ENCODE peak calls at places on chromosomes 5 and 9, in six cellular contexts. One of them, this sample, is unnamed.

GRCh38 chr9:4833781-4834560 is 41.2 kb downstream of the RCL1 start:
- DNase-seq in cardiac fibroblast: peak
- DNase-seq in AG04449: no peak
- DNase-seq in GM04503: no peak
- DNase-seq in heart left ventricle: no peak
- DNase-seq in stimulated activated CD4-positive, alpha-beta T cell treated with anti-CD3 and anti-CD28 coated beads, Interleukin-15, amount 100 ng/mL, for 24 hours: no peak
- DNase-seq in this sample: no peak

GRCh38 chr5:64165500-64166200 is at the start of gene RNF180:
- DNase-seq in heart left ventricle: peak
- DNase-seq in AG04449: no peak
- DNase-seq in stimulated activated CD4-positive, alpha-beta T cell treated with anti-CD3 and anti-CD28 coated beads, Interleukin-15, amount 100 ng/mL, for 24 hours: peak
- DNase-seq in cardiac fibroblast: peak
- DNase-seq in GM04503: no peak
- DNase-seq in this sample: no peak

GRCh38 chr9:33377089-33377715 is 25.2 kb downstream of the AQP7 start:
- DNase-seq in stimulated activated CD4-positive, alpha-beta T cell treated with anti-CD3 and anti-CD28 coated beads, Interleukin-15, amount 100 ng/mL, for 24 hours: no peak
- DNase-seq in heart left ventricle: no peak
- DNase-seq in AG04449: no peak
- DNase-seq in cardiac fibroblast: no peak
- DNase-seq in GM04503: no peak
- DNase-seq in this sample: no peak

GRCh38 chr9:35272989-35273388 is 111.2 kb downstream of the UNC13B start:
- DNase-seq in heart left ventricle: no peak
- DNase-seq in AG04449: no peak
- DNase-seq in cardiac fibroblast: peak
- DNase-seq in stimulated activated CD4-positive, alpha-beta T cell treated with anti-CD3 and anti-CD28 coated beads, Interleukin-15, amount 100 ng/mL, for 24 hours: no peak
- DNase-seq in GM04503: no peak
- DNase-seq in this sample: no peak

GRCh38 chr5:157371655-157372471 is 88.2 kb upstream of the NIPAL4 start:
- DNase-seq in stimulated activated CD4-positive, alpha-beta T cell treated with anti-CD3 and anti-CD28 coated beads, Interleukin-15, amount 100 ng/mL, for 24 hours: no peak
- DNase-seq in heart left ventricle: no peak
- DNase-seq in AG04449: no peak
- DNase-seq in cardiac fibroblast: peak
- DNase-seq in GM04503: peak
- DNase-seq in this sample: no peak

GRCh38 chr9:74672237-74672636 is 175.1 kb downstream of the RORB start:
- DNase-seq in heart left ventricle: no peak
- DNase-seq in cardiac fibroblast: no peak
- DNase-seq in AG04449: no peak
- DNase-seq in stimulated activated CD4-positive, alpha-beta T cell treated with anti-CD3 and anti-CD28 coated beads, Interleukin-15, amount 100 ng/mL, for 24 hours: no peak
- DNase-seq in GM04503: no peak
- DNase-seq in this sample: no peak

GRCh38 chr5:139410886-139411835 is 7.3 kb upstream of the SPATA24 start:
- DNase-seq in cardiac fibroblast: no peak
- DNase-seq in AG04449: no peak
- DNase-seq in GM04503: peak
- DNase-seq in heart left ventricle: no peak
- DNase-seq in stimulated activated CD4-positive, alpha-beta T cell treated with anti-CD3 and anti-CD28 coated beads, Interleukin-15, amount 100 ng/mL, for 24 hours: no peak
- DNase-seq in this sample: no peak

GRCh38 chr5:163357636-163358035 is 79.8 kb upstream of the CCNG1 start:
- DNase-seq in cardiac fibroblast: no peak
- DNase-seq in AG04449: no peak
- DNase-seq in GM04503: no peak
- DNase-seq in stimulated activated CD4-positive, alpha-beta T cell treated with anti-CD3 and anti-CD28 coated beads, Interleukin-15, amount 100 ng/mL, for 24 hours: no peak
- DNase-seq in heart left ventricle: no peak
- DNase-seq in this sample: no peak

GRCh38 chr9:88949961-88950340 is 41.3 kb upstream of the S1PR3 start:
- DNase-seq in stimulated activated CD4-positive, alpha-beta T cell treated with anti-CD3 and anti-CD28 coated beads, Interleukin-15, amount 100 ng/mL, for 24 hours: peak
- DNase-seq in GM04503: no peak
- DNase-seq in heart left ventricle: no peak
- DNase-seq in cardiac fibroblast: no peak
- DNase-seq in AG04449: no peak
- DNase-seq in this sample: no peak

GRCh38 chr5:58972301-58972700 is 389.4 kb downstream of the RAB3C start:
- DNase-seq in GM04503: peak
- DNase-seq in heart left ventricle: no peak
- DNase-seq in cardiac fibroblast: peak
- DNase-seq in stimulated activated CD4-positive, alpha-beta T cell treated with anti-CD3 and anti-CD28 coated beads, Interleukin-15, amount 100 ng/mL, for 24 hours: no peak
- DNase-seq in AG04449: no peak
- DNase-seq in this sample: no peak

GRCh38 chr5:174356536-174356935 is 311.0 kb downstream of the NSG2 start:
- DNase-seq in heart left ventricle: no peak
- DNase-seq in GM04503: no peak
- DNase-seq in stimulated activated CD4-positive, alpha-beta T cell treated with anti-CD3 and anti-CD28 coated beads, Interleukin-15, amount 100 ng/mL, for 24 hours: no peak
- DNase-seq in cardiac fibroblast: no peak
- DNase-seq in AG04449: no peak
- DNase-seq in this sample: no peak

GRCh38 chr5:40614923-40615585 is 64.7 kb upstream of the PTGER4 start:
- DNase-seq in cardiac fibroblast: no peak
- DNase-seq in GM04503: no peak
- DNase-seq in stimulated activated CD4-positive, alpha-beta T cell treated with anti-CD3 and anti-CD28 coated beads, Interleukin-15, amount 100 ng/mL, for 24 hours: no peak
- DNase-seq in AG04449: no peak
- DNase-seq in heart left ventricle: no peak
- DNase-seq in this sample: no peak

GRCh38 chr9:136438909-136439549 is 616 bp downstream of the INPP5E start:
- DNase-seq in cardiac fibroblast: peak
- DNase-seq in heart left ventricle: no peak
- DNase-seq in AG04449: no peak
- DNase-seq in GM04503: no peak
- DNase-seq in stimulated activated CD4-positive, alpha-beta T cell treated with anti-CD3 and anti-CD28 coated beads, Interleukin-15, amount 100 ng/mL, for 24 hours: peak
- DNase-seq in this sample: peak

GRCh38 chr5:116273458-116274242 is 188.8 kb downstream of the COMMD10 start:
- DNase-seq in heart left ventricle: no peak
- DNase-seq in AG04449: no peak
- DNase-seq in cardiac fibroblast: peak
- DNase-seq in stimulated activated CD4-positive, alpha-beta T cell treated with anti-CD3 and anti-CD28 coated beads, Interleukin-15, amount 100 ng/mL, for 24 hours: no peak
- DNase-seq in GM04503: peak
- DNase-seq in this sample: no peak

This sample was measured in CD4-positive, CD25-positive, alpha-beta regulatory T cell.